ENCODE peak calls at places on chromosomes 6 and 20, in five cellular contexts. N is HCT116, Y is heart right ventricle, J is fibroblast of mammary gland, B is ovary. K is an unnamed sample.

GRCh38 chr6:36598326-36598725 is 4.2 kb downstream of the SRSF3 start:
- DNase-seq in J (no peak), Y (no peak), N (no peak), B (no peak), K (no peak)

GRCh38 chr20:34689486-34689885 is 12.6 kb upstream of the PIGU start:
- DNase-seq in Y (no peak), B (no peak), N (no peak), J (peak), K (peak)

GRCh38 chr20:32828029-32828666 is 8.4 kb downstream of the MAPRE1 start:
- DNase-seq in Y (no peak), B (no peak), J (peak), N (no peak), K (no peak)

GRCh38 chr6:157579467-157580031 is 198.6 kb downstream of the ZDHHC14 start:
- DNase-seq in N (no peak), J (peak), Y (no peak), B (no peak), K (peak)

GRCh38 chr6:56911847-56912246 is 43.1 kb upstream of the BEND6 start:
- DNase-seq in Y (no peak), J (peak), B (no peak), N (peak), K (peak)

GRCh38 chr20:380763-381580 is 412 bp downstream of the TRIB3 start:
- DNase-seq in N (peak), B (peak), Y (peak), J (peak), K (peak)

GRCh38 chr6:51843470-51844390 is 243.7 kb downstream of the PKHD1 start:
- DNase-seq in B (no peak), N (no peak), J (no peak), Y (no peak), K (no peak)

GRCh38 chr20:12963456-12963855 is 45.3 kb upstream of the SPTLC3 start:
- DNase-seq in N (no peak), B (no peak), Y (no peak), J (no peak), K (peak)

GRCh38 chr6:34537922-34538550 is 18.1 kb downstream of the SPDEF start:
- DNase-seq in Y (no peak), B (no peak), J (no peak), N (no peak), K (no peak)

GRCh38 chr6:169211881-169212280 is 41.8 kb downstream of the THBS2 start:
- DNase-seq in N (no peak), J (no peak), B (no peak), Y (no peak), K (no peak)

GRCh38 chr6:30103630-30104179 is 9.2 kb downstream of the TRIM31 start:
- DNase-seq in B (no peak), J (no peak), N (no peak), Y (no peak), K (no peak)

GRCh38 chr6:100404051-100404450 is 60.7 kb downstream of the SIM1 start:
- DNase-seq in B (no peak), N (no peak), J (no peak), Y (no peak), K (no peak)

GRCh38 chr20:50292324-50293243 is 102.0 kb downstream of the CEBPB start:
- DNase-seq in J (peak), N (no peak), B (peak), Y (peak), K (peak)

GRCh38 chr6:110098511-110099116 is 80.9 kb downstream of the WASF1 start:
- DNase-seq in N (no peak), J (no peak), Y (no peak), B (no peak), K (no peak)

GRCh38 chr6:150857062-150857905 is 8.2 kb upstream of the MTHFD1L start:
- DNase-seq in N (peak), Y (no peak), B (no peak), J (peak), K (peak)

GRCh38 chr6:13427838-13428527 is 59.4 kb downstream of the GFOD1 start:
- DNase-seq in N (no peak), Y (no peak), B (no peak), J (no peak), K (no peak)

GRCh38 chr20:2692036-2692885 is at the start of gene EBF4:
- DNase-seq in B (peak), J (peak), Y (peak), N (no peak), K (peak)

GRCh38 chr6:44309092-44309491 is 4.1 kb downstream of the AARS2 start:
- DNase-seq in N (no peak), Y (peak), B (no peak), J (peak), K (no peak)

GRCh38 chr6:109062216-109062615 is 32.4 kb downstream of the SESN1 start:
- DNase-seq in B (no peak), N (no peak), J (no peak), Y (no peak), K (no peak)

GRCh38 chr6:130697661-130698535 is 129.3 kb upstream of the SMLR1 start:
- DNase-seq in Y (peak), N (peak), B (no peak), J (peak), K (peak)

GRCh38 chr6:23511797-23512196 is 614.2 kb upstream of the NRSN1 start:
- DNase-seq in Y (no peak), B (no peak), N (no peak), J (no peak), K (no peak)

GRCh38 chr6:34276881-34277762 is 28.3 kb upstream of the SMIM29 start:
- DNase-seq in N (no peak), J (no peak), Y (no peak), B (no peak), K (peak)

DNA sequence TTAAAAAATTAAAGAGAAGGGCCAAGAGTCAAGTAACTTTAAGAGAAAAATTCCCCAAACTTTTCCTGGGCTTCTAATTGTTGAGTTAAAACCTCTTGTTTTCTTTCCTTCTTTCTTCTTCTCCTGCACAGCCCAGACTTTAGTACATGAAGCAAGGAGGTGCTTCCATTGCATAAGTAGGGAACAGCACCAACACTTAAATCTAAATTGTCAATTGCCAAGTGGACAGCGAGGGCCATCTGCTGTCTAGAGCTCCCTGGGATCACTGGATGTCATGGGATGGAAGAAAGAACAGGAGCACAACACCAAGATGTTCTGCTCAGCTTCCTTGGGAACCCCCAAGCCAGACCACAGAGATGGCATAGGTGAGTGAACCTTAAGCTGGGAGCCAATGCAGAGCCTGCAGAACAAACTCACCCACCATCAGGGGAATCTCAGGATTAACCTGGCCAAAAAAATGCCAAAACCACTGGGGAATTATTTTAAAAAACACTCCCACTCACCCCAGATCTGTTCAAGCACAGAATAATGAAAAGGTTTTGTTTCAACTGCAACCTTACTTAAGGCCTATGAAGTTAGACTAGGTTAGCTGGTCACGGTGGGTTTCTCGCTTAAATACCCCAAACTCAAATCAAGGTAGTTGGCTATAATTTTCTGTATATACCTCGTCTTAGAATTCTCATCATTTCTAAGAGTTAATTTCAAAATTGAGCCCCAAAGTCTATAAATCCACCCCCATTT is 67.8 kb downstream of the TNFRSF21 start:
- DNase-seq in Y (no peak), B (no peak), J (peak), N (no peak), K (peak)
- H3K4me3 ChIP-seq in Y (no peak), B (no peak), J (no peak), N (no peak), K (no peak)

GRCh38 chr20:62401331-62401779 is 5.7 kb downstream of the CABLES2 start:
- DNase-seq in B (no peak), Y (no peak), J (no peak), N (no peak), K (no peak)
- TF ChIP-seq CTCF in B (no peak), Y (no peak), J (peak), N (no peak), K (peak)

DNA sequence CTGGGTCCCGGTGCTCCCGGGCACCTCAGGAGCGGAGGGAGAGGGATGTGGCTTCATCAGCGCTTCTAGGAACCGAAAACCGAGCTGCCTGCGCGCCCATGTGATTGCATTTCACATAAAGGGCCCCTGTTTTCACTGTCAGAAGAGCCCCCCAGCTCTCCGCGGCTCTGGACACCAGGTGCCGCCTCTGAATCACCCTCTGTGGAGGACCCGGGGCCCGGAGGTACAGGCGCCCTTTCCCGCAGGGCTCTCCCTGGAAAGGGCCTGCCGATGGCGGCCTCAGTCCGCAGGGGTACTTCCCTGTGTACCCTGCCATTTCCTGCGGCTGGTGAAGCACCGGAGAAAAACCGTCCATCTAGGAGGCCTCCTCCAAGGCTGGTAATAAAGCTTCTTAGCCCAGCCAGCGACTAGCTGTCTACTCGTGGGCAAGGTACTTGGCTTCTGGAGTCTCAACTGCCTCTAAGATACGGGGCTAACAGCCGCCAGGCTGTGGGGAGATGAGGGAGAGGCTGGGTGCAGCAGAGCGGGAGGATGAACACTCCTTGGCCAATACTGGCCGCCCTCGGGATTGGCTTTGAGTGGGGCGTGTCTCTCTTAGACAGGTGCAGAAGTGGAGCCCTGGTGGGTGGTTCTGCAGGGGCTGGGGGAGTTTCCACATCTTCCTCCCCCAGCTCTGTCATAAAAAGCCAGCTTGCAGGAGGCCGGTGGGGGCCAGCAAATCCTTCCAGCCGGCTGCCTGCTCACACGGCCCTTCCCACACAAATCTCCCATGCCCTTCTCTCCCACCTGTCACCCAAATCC is 1.6 kb downstream of the PPP1R16B start:
- DNase-seq in B (no peak), J (no peak), N (no peak), Y (no peak), K (no peak)
- H3K4me3 ChIP-seq in B (peak), J (no peak), N (no peak), Y (peak), K (no peak)

DNA sequence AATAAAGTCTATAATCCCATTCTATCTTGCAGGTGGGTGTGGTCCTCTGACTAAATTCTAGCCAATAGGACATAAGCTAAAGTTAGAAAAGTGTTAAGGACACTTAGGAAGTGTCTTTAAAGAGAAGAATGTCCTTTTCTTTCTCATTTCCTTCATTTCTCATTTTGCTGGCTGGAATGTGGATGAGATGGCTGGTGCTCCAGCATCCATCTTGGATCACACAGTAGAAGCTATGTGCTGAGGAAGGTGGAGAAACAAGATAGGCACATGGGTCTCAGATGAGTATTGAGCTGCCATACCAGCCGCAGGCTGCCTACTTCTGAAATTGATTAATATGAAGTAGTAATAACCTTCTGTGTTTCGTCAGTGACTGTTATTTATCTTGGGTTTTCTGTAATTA is 289.0 kb downstream of the LRFN2 start:
- DNase-seq in B (no peak), J (no peak), N (no peak), Y (no peak), K (no peak)
- TF ChIP-seq CTCF in B (no peak), J (no peak), N (no peak), Y (no peak), K (no peak)